ENCODE peak calls at places on chromosomes 16 and 17, in nine cellular contexts. V, R, Z, A, W, I, G, S and C are unnamed samples.

GRCh38 chr17:81306898-81307510 is 11.9 kb upstream of the SLC38A10 start:
- DNase-seq in V (no peak), R (no peak), Z (no peak), A (no peak), W (no peak), I (no peak), G (no peak), S (no peak), C (no peak)

GRCh38 chr16:71878911-71879310 is 5.1 kb downstream of the ZNF821 start:
- DNase-seq in V (no peak), R (no peak), Z (no peak), A (no peak), W (no peak), I (no peak), G (no peak), S (no peak), C (no peak)

GRCh38 chr16:86723699-86724098 is 145.3 kb downstream of the FOXL1 start:
- DNase-seq in V (no peak), R (no peak), Z (no peak), A (no peak), W (no peak), I (no peak), G (no peak), S (no peak), C (no peak)

GRCh38 chr17:82457071-82457789 is 1.3 kb upstream of the NARF start:
- DNase-seq in V (no peak), R (peak), Z (no peak), A (no peak), W (no peak), I (no peak), G (no peak), S (no peak), C (no peak)

GRCh38 chr16:72857841-72858594 is 189.9 kb downstream of the ZFHX3 start:
- DNase-seq in V (no peak), R (no peak), Z (no peak), A (no peak), W (no peak), I (no peak), G (no peak), S (no peak), C (peak)

GRCh38 chr16:54287018-54287757 is 601 bp upstream of the IRX3 start:
- DNase-seq in V (no peak), R (no peak), Z (no peak), A (no peak), W (no peak), I (no peak), G (no peak), S (no peak), C (no peak)

GRCh38 chr17:57600092-57600491 is 145.0 kb downstream of the CCDC182 start:
- DNase-seq in V (no peak), R (no peak), Z (no peak), A (no peak), W (no peak), I (no peak), G (peak), S (no peak), C (no peak)

GRCh38 chr17:2198917-2199316 is 104.7 kb downstream of the SMG6 start:
- DNase-seq in V (no peak), R (no peak), Z (no peak), A (no peak), W (no peak), I (no peak), G (peak), S (no peak), C (no peak)

GRCh38 chr16:68636818-68637217 is 8.3 kb upstream of the CDH3 start:
- DNase-seq in V (no peak), R (no peak), Z (no peak), A (peak), W (no peak), I (no peak), G (peak), S (peak), C (no peak)

GRCh38 chr16:27414803-27415431 is 12.9 kb downstream of the IL21R start:
- DNase-seq in V (no peak), R (no peak), Z (no peak), A (peak), W (no peak), I (no peak), G (no peak), S (no peak), C (no peak)

GRCh38 chr17:6241996-6242395 is 171.8 kb downstream of the WSCD1 start:
- DNase-seq in V (no peak), R (no peak), Z (no peak), A (no peak), W (no peak), I (no peak), G (no peak), S (no peak), C (no peak)

GRCh38 chr16:83187404-83187803 is 560.6 kb downstream of the CDH13 start:
- DNase-seq in V (no peak), R (no peak), Z (no peak), A (peak), W (no peak), I (no peak), G (peak), S (peak), C (no peak)

GRCh38 chr16:55498101-55498500 is 10.8 kb upstream of the LPCAT2 start:
- DNase-seq in V (no peak), R (no peak), Z (no peak), A (no peak), W (no peak), I (no peak), G (no peak), S (no peak), C (no peak)

GRCh38 chr16:87043273-87044030 is 273.7 kb downstream of the C16orf95 start:
- DNase-seq in V (peak), R (no peak), Z (peak), A (no peak), W (no peak), I (no peak), G (peak), S (no peak), C (no peak)

GRCh38 chr17:75008373-75008772 is 4.1 kb upstream of the MRPL58 start:
- DNase-seq in V (no peak), R (no peak), Z (no peak), A (no peak), W (no peak), I (no peak), G (no peak), S (no peak), C (peak)

GRCh38 chr16:266258-267164 is 9.2 kb downstream of the RGS11 start:
- DNase-seq in V (peak), R (no peak), Z (peak), A (no peak), W (no peak), I (no peak), G (no peak), S (no peak), C (no peak)

GRCh38 chr16:84532299-84532724 is 27.9 kb upstream of the MEAK7 start:
- DNase-seq in V (peak), R (peak), Z (peak), A (peak), W (no peak), I (peak), G (peak), S (peak), C (no peak)

GRCh38 chr17:40566027-40566426 is 755 bp upstream of the CCR7 start:
- DNase-seq in V (no peak), R (no peak), Z (no peak), A (no peak), W (no peak), I (no peak), G (no peak), S (no peak), C (no peak)
- TF ChIP-seq CTCF in V (no peak), R (no peak), Z (no peak), A (no peak), W (no peak), I (no peak), G (no peak), S (no peak), C (no peak)

DNA sequence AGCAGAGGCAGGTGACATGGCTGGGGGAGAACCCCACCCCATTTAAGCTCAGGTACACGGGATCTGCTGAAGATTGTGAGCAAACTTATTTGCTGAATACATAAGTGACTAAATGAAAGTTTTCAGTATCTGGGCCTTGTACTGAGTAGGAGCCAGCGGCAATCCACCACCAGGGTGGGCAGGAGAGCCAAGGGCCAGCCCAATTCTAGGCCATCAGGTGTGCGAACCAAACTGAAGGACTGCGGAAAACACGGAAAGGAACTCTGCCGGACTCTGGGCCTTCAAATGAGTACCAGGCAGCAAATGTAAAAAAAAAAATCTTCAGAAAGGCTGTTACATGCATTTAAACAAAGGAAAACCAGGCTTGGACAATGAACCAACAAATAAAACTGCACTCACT is 19.7 kb downstream of the ARHGAP17 start:
- DNase-seq in V (no peak), R (no peak), Z (no peak), A (no peak), W (no peak), I (no peak), G (no peak), S (no peak), C (no peak)
- TF ChIP-seq CTCF in V (no peak), R (no peak), Z (no peak), A (no peak), W (peak), I (no peak), G (peak), S (no peak), C (peak)

DNA sequence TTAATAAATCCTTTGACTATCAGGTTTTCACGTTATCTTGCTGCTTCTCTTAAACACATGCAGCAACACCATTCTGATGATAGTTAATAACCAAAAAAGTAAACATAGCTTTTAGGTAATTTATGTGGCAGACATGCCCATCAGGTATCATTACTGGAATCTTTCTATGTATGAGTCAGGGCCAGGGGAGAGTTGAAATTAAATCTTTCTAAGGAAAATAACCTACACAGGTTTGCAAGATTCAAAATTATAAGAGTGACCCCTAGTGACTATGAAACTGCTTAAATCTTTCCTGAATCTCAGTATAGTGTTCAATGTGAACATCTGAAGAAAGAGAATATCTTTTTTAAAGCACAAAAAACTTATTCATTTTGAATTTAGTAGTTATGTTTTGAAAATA is 666.6 kb downstream of the CDH11 start:
- DNase-seq in V (no peak), R (no peak), Z (no peak), A (peak), W (no peak), I (no peak), G (peak), S (peak), C (no peak)
- TF ChIP-seq CTCF in V (no peak), R (no peak), Z (no peak), A (no peak), W (no peak), I (no peak), G (peak), S (no peak), C (peak)

GRCh38 chr17:37490022-37490587 is 414 bp downstream of the DUSP14 start:
- DNase-seq in V (peak), R (peak), Z (peak), A (peak), W (peak), I (peak), G (peak), S (peak), C (no peak)
- TF ChIP-seq CTCF in V (no peak), R (no peak), Z (no peak), A (no peak), W (peak), I (no peak), G (no peak), S (no peak), C (peak)

GRCh38 chr17:18850679-18851078 is 7.3 kb upstream of the PRPSAP2 start:
- DNase-seq in V (no peak), R (no peak), Z (no peak), A (no peak), W (no peak), I (no peak), G (no peak), S (peak), C (no peak)

GRCh38 chr17:18855831-18856624 is 1.9 kb upstream of the PRPSAP2 start:
- DNase-seq in V (peak), R (peak), Z (peak), A (peak), W (peak), I (peak), G (peak), S (peak), C (peak)

GRCh38 chr17:18854956-18855355 is 3.0 kb upstream of the PRPSAP2 start:
- DNase-seq in V (no peak), R (no peak), Z (no peak), A (no peak), W (no peak), I (no peak), G (no peak), S (no peak), C (no peak)

GRCh38 chr17:18851206-18851605 is 6.7 kb upstream of the PRPSAP2 start:
- DNase-seq in V (no peak), R (no peak), Z (no peak), A (no peak), W (no peak), I (peak), G (no peak), S (peak), C (no peak)
- TF ChIP-seq CTCF in V (no peak), R (no peak), Z (no peak), A (peak), W (no peak), I (no peak), G (no peak), S (no peak), C (no peak)

GRCh38 chr17:8382880-8383142 is 182 bp downstream of the RPL26 start:
- DNase-seq in V (no peak), R (no peak), Z (no peak), A (no peak), W (no peak), I (no peak), G (no peak), S (no peak), C (no peak)

GRCh38 chr17:8384801-8385335 is 1.9 kb upstream of the RPL26 start:
- DNase-seq in V (no peak), R (no peak), Z (no peak), A (peak), W (no peak), I (peak), G (peak), S (peak), C (peak)

GRCh38 chr17:8382052-8382879 is 727 bp downstream of the RPL26 start:
- DNase-seq in V (no peak), R (no peak), Z (no peak), A (peak), W (no peak), I (no peak), G (no peak), S (no peak), C (no peak)

GRCh38 chr17:8380049-8380448 is 2.9 kb downstream of the RPL26 start:
- DNase-seq in V (no peak), R (no peak), Z (no peak), A (no peak), W (no peak), I (no peak), G (no peak), S (no peak), C (no peak)

GRCh38 chr17:8383143-8383974 is at the start of gene RPL26:
- DNase-seq in V (peak), R (peak), Z (peak), A (peak), W (peak), I (peak), G (peak), S (peak), C (peak)
- TF ChIP-seq CTCF in V (peak), R (peak), Z (peak), A (peak), W (no peak), I (peak), G (peak), S (peak), C (peak)

DNA sequence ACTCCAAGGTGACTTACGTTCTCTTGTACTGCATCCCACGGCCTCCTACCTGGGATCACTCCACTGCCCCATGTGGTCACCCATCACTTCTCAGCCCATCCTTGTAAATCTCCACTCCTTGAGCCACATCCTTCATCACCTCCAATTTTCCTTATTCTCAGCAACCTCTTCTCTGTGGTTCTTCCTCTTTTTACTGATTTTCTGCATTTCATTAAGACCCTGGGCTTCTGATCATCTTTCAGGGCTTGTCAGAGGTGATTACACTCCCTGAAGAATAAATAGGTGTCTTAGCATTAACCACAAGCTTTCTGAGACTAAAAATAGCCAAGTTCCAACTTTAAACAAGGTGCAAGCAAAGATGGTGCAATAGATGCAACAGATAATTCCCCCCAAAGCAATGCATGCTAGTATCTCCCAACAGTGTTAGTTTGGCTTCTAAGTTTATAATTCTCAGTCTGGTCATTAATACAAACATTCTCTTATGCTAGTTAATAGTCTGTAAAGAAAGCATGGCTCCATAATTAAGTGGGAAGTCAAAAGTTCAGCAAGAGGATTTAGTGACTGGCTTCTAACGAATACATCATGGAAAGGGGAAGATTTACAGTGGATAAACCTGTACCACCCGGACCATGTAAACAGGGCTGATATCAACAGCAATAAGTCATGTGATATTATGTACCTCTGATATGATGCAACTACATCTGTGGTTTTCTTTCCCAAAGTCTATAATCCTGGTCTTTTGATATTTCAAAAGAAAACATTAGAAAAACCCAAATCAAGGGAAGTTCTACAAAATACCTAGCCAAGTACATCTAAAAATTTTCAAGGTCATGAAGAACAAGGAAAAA is 47.4 kb upstream of the FOXJ1 start:
- DNase-seq in V (no peak), R (no peak), Z (no peak), A (no peak), W (no peak), I (no peak), G (no peak), S (no peak), C (no peak)
- TF ChIP-seq CTCF in V (no peak), R (no peak), Z (no peak), A (no peak), W (no peak), I (no peak), G (no peak), S (no peak), C (no peak)

DNA sequence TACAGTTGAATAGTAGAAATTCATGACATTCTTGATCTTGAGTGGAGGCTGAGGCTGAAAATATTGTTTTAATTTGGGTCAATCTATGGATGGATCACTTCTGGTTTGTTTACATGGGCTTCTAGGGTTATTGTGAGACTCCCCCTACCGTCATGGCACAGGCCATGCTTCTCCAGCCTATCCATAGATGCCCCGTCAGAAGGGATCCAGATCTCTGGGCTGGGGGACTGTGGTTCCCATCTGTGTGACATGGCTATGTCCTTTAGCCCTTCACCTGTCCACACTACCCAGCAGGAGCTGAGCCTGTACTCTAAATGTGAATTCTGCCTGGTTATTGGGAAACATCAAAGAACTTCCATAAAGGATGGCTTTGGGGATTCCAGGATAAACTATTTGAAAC is 160.4 kb downstream of the ABCC12 start:
- DNase-seq in V (no peak), R (no peak), Z (no peak), A (no peak), W (no peak), I (no peak), G (no peak), S (no peak), C (no peak)
- TF ChIP-seq CTCF in V (no peak), R (no peak), Z (no peak), A (peak), W (no peak), I (no peak), G (peak), S (peak), C (no peak)

DNA sequence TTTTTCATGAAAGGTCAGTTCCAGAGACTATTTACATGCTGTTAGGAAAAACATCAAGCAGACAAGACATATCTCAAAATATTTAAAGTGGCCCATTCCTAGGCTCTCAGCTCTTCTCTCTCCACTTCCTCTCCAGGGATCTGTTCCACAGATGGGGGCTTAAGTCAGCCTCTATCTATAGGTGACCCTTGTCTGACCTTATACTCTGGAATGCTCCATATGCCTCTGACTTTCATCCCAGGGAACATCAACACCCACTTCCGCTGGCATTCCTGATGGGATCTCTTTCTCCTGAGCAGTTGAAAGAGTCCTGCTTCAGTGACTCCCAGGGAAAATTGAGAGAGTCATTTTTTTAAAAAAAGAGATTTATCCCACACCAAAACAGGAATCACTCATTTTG is 11.5 kb upstream of the WIPI1 start:
- DNase-seq in V (no peak), R (no peak), Z (no peak), A (no peak), W (no peak), I (no peak), G (peak), S (no peak), C (no peak)
- TF ChIP-seq CTCF in V (no peak), R (no peak), Z (no peak), A (no peak), W (no peak), I (no peak), G (no peak), S (no peak), C (no peak)

GRCh38 chr16:22183335-22183734 is 21.0 kb downstream of the SDR42E2 start:
- DNase-seq in V (no peak), R (no peak), Z (no peak), A (no peak), W (no peak), I (no peak), G (no peak), S (no peak), C (no peak)

GRCh38 chr16:22181426-22181825 is 19.1 kb downstream of the SDR42E2 start:
- DNase-seq in V (no peak), R (no peak), Z (no peak), A (no peak), W (no peak), I (no peak), G (no peak), S (no peak), C (no peak)

GRCh38 chr16:22174642-22175041 is 12.3 kb downstream of the SDR42E2 start:
- DNase-seq in V (no peak), R (no peak), Z (no peak), A (no peak), W (no peak), I (no peak), G (no peak), S (no peak), C (no peak)

GRCh38 chr16:22181843-22182242 is 19.5 kb downstream of the SDR42E2 start:
- DNase-seq in V (no peak), R (no peak), Z (no peak), A (no peak), W (no peak), I (no peak), G (no peak), S (no peak), C (no peak)

GRCh38 chr16:22177968-22178934 is 15.9 kb downstream of the SDR42E2 start:
- DNase-seq in V (no peak), R (no peak), Z (no peak), A (no peak), W (no peak), I (no peak), G (no peak), S (no peak), C (no peak)
- TF ChIP-seq CTCF in V (no peak), R (no peak), Z (no peak), A (no peak), W (no peak), I (no peak), G (no peak), S (no peak), C (no peak)